ENCODE peak calls at places on chromosome 16, in ten cellular contexts. R is HT1080; H is stimulated activated CD4-positive, alpha-beta T cell treated with anti-CD3 and anti-CD28 coated beads, Interleukin-4, amount 100 ng/mL, for 4 hours; Q is A549; M is NCI-H345; V is MV-4-11; B is GM23248; X is IMR-90; S is iPS-NIHi11; F is mucosa of descending colon. T is an unnamed sample.
A peak's percentile ranks its signal among the peaks of the same experiment; 100 is the strongest.

GRCh38 chr16:22206847-22207714 is 1.0 kb downstream of the EEF2K start:
- DNase-seq in S (peak; percentile 53), R (peak; percentile 44), V (peak; percentile 77), M (peak; percentile 48), Q (peak; percentile 33), B (peak; percentile 87), H (peak; percentile 73), F (peak; percentile 83), X (peak; percentile 57), T (peak; percentile 20)

GRCh38 chr16:12413393-12413792 is 390.3 kb downstream of the CPPED1 start:
- DNase-seq in S (no peak), R (no peak), F (no peak), B (no peak), Q (no peak), M (no peak), X (no peak), H (no peak), V (no peak), T (no peak)

GRCh38 chr16:17835118-17835949 is 364.6 kb upstream of the XYLT1 start:
- DNase-seq in H (no peak), F (no peak), V (no peak), Q (no peak), B (peak; percentile 65), X (no peak), S (no peak), R (no peak), M (no peak), T (no peak)

GRCh38 chr16:30046178-30046577 is 15.1 kb upstream of the TLCD3B start:
- DNase-seq in V (no peak), H (no peak), X (no peak), Q (no peak), R (no peak), F (no peak), S (no peak), B (no peak), M (no peak), T (no peak)

GRCh38 chr16:5064915-5065314 is 841 bp downstream of the C16orf89 start:
- DNase-seq in Q (no peak), S (no peak), H (no peak), R (no peak), F (peak; percentile 78), B (no peak), X (peak; percentile 24), V (no peak), M (peak; percentile 70), T (peak; percentile 39)

GRCh38 chr16:14003119-14003570 is 68.0 kb upstream of the MRTFB start:
- DNase-seq in F (peak; percentile 24), X (peak; percentile 72), S (peak; percentile 82), H (no peak), M (peak; percentile 38), Q (no peak), V (peak; percentile 84), R (peak; percentile 32), B (peak; percentile 88), T (no peak)

GRCh38 chr16:70749681-70750601 is 51.0 kb downstream of the VAC14 start:
- DNase-seq in M (no peak), X (no peak), Q (no peak), R (no peak), H (no peak), B (no peak), S (peak; percentile 75), V (no peak), F (no peak), T (no peak)

GRCh38 chr16:54460254-54460860 is 173.8 kb upstream of the IRX3 start:
- DNase-seq in V (no peak), R (no peak), F (no peak), X (no peak), Q (no peak), B (peak; percentile 60), S (no peak), M (no peak), H (no peak), T (no peak)

GRCh38 chr16:50067290-50067853 is 1.6 kb downstream of the HEATR3 start:
- DNase-seq in F (peak; percentile 29), R (peak; percentile 67), H (no peak), S (peak; percentile 23), B (peak; percentile 80), V (peak; percentile 82), Q (peak; percentile 12), X (peak; percentile 74), M (no peak), T (no peak)

GRCh38 chr16:78503501-78504110 is 404.2 kb downstream of the WWOX start:
- DNase-seq in S (peak; percentile 46), V (peak; percentile 20), B (peak; percentile 52), Q (peak; percentile 10), R (no peak), X (peak; percentile 11), H (peak; percentile 14), M (peak; percentile 47), F (peak; percentile 83), T (no peak)

GRCh38 chr16:15547768-15548096 is 95.2 kb downstream of the MARF1 start:
- DNase-seq in Q (no peak), F (no peak), V (no peak), M (no peak), H (no peak), X (no peak), S (no peak), B (no peak), R (no peak), T (no peak)

GRCh38 chr16:57986196-57986595 is 14.3 kb downstream of the ZNF319 start:
- DNase-seq in F (no peak), V (no peak), Q (no peak), S (no peak), B (no peak), H (no peak), R (no peak), X (no peak), M (no peak), T (no peak)

GRCh38 chr16:73067671-73068545 is 20.0 kb upstream of the ZFHX3 start:
- DNase-seq in M (no peak), H (no peak), S (no peak), B (no peak), V (no peak), R (no peak), Q (no peak), F (no peak), X (no peak), T (no peak)

GRCh38 chr16:85491798-85492616 is 121.1 kb upstream of the GSE1 start:
- DNase-seq in B (peak; percentile 45), X (no peak), F (peak; percentile 56), V (no peak), R (no peak), H (no peak), S (peak; percentile 59), M (no peak), Q (no peak), T (no peak)

GRCh38 chr16:21645261-21645721 is 7.1 kb downstream of the IGSF6 start:
- DNase-seq in B (peak; percentile 60), V (peak; percentile 91), H (peak; percentile 20), M (no peak), S (no peak), Q (no peak), R (no peak), X (peak; percentile 43), F (no peak), T (no peak)

GRCh38 chr16:1707193-1707790 is 1.3 kb downstream of the MAPK8IP3 start:
- DNase-seq in B (peak; percentile 77), F (peak; percentile 16), M (no peak), R (peak; percentile 23), V (no peak), H (no peak), S (peak; percentile 26), Q (no peak), X (peak; percentile 40), T (no peak)